ENCODE peak calls at places on chromosomes 2 and 18, in four cellular contexts. H is islet precursor cell; P is activated CD4-positive, alpha-beta T cell treated with anti-CD3 and anti-CD28 coated beads, Interleukin-2, amount 50 U/mL, for 1 hour; Y is retina. N is an unnamed sample.

GRCh38 chr2:135043345-135043744 is 3.9 kb downstream of the MAP3K19 start:
- DNase-seq in Y (no peak), P (peak; percentile 28), H (no peak), N (peak; percentile 57)

GRCh38 chr2:127411609-127412370 is 6.4 kb upstream of the PROC start:
- DNase-seq in H (no peak), Y (no peak), P (no peak), N (no peak)

GRCh38 chr18:59467497-59467896 is 108.4 kb upstream of the LMAN1 start:
- DNase-seq in P (no peak), H (no peak), Y (no peak), N (no peak)

GRCh38 chr2:225354281-225354774 is 45.2 kb upstream of the NYAP2 start:
- DNase-seq in P (no peak), Y (peak; percentile 36), H (peak; percentile 93), N (peak; percentile 52)

GRCh38 chr2:197223455-197223854 is 87.1 kb downstream of the ANKRD44 start:
- DNase-seq in P (no peak), Y (no peak), H (no peak), N (no peak)

GRCh38 chr2:149877913-149878312 is 290.3 kb upstream of the MMADHC start:
- DNase-seq in P (no peak), H (no peak), Y (no peak), N (no peak)

GRCh38 chr18:46720092-46720491 is 36.8 kb downstream of the ST8SIA5 start:
- DNase-seq in P (no peak), H (peak; percentile 26), Y (no peak), N (no peak)

GRCh38 chr2:177245010-177245422 is 19.5 kb downstream of the NFE2L2 start:
- DNase-seq in Y (no peak), H (peak; percentile 76), P (no peak), N (peak; percentile 63)

GRCh38 chr2:86135653-86136052 is 29.6 kb downstream of the PTCD3 start:
- DNase-seq in H (no peak), Y (no peak), P (no peak), N (no peak)

GRCh38 chr2:62536873-62537547 is 31.0 kb upstream of the TMEM17 start:
- DNase-seq in Y (no peak), H (no peak), P (no peak), N (peak; percentile 57)

GRCh38 chr2:216341151-216341550 is 31.1 kb downstream of the MARCHF4 start:
- DNase-seq in P (no peak), H (no peak), Y (peak; percentile 21), N (no peak)

GRCh38 chr2:234463626-234464290 is 33.1 kb downstream of the ARL4C start:
- DNase-seq in H (no peak), Y (no peak), P (peak; percentile 75), N (no peak)

GRCh38 chr18:73840319-73841065 is 307.1 kb downstream of the FBXO15 start:
- DNase-seq in H (no peak), Y (peak; percentile 61), P (no peak), N (peak; percentile 51)

GRCh38 chr2:153971250-153971649 is 99.5 kb downstream of the GALNT13 start:
- DNase-seq in P (no peak), Y (no peak), H (no peak), N (no peak)

GRCh38 chr18:919078-919477 is 14.4 kb downstream of the ADCYAP1 start:
- DNase-seq in Y (no peak), H (no peak), P (no peak), N (no peak)

GRCh38 chr18:68662779-68663178 is 52.1 kb downstream of the TMX3 start:
- DNase-seq in Y (no peak), P (no peak), H (no peak), N (no peak)

GRCh38 chr2:84741182-84741822 is 139.6 kb downstream of the TRABD2A start:
- DNase-seq in H (peak; percentile 72), Y (no peak), P (peak; percentile 25), N (peak; percentile 88)

GRCh38 chr18:54906636-54907180 is 52.6 kb downstream of the CCDC68 start:
- DNase-seq in H (no peak), P (no peak), Y (no peak), N (no peak)

GRCh38 chr18:10119991-10120390 is 206.2 kb downstream of the VAPA start:
- DNase-seq in Y (no peak), H (no peak), P (no peak), N (no peak)

GRCh38 chr2:186699742-186700141 is 5.9 kb downstream of the FAM171B start:
- DNase-seq in P (no peak), H (no peak), Y (no peak), N (no peak)

GRCh38 chr18:79380816-79381806 is 14.6 kb upstream of the NFATC1 start:
- DNase-seq in P (peak; percentile 71), Y (peak; percentile 74), H (peak; percentile 81), N (peak; percentile 96)

GRCh38 chr18:79789091-79789891 is 8.4 kb upstream of the KCNG2 start:
- DNase-seq in Y (no peak), P (no peak), H (no peak), N (no peak)

GRCh38 chr2:23541453-23542334 is 156.7 kb downstream of the KLHL29 start:
- DNase-seq in P (no peak), Y (peak; percentile 53), H (peak; percentile 79), N (no peak)

GRCh38 chr18:8694891-8695290 is 10.5 kb upstream of the MTCL1 start:
- DNase-seq in H (no peak), Y (no peak), P (no peak), N (no peak)

GRCh38 chr2:143246815-143247744 is 117.9 kb downstream of the ARHGAP15 start:
- DNase-seq in H (no peak), P (peak; percentile 9), Y (no peak), N (no peak)

N was measured in endodermal cell.